ENCODE peak calls at places on chromosomes 16 and 17, in five cellular contexts. Y is H54, U is Caki2, S is GM12891, W is GM13976. J is an unnamed sample.
A peak's percentile ranks its signal among the peaks of the same experiment; 100 is the strongest.

GRCh38 chr16:31695667-31696066 is 168.0 kb downstream of the AHSP start:
- DNase-seq in Y (no peak), S (no peak), U (no peak), W (peak; percentile 67), J (no peak)

GRCh38 chr17:49200423-49201083 is 9.8 kb downstream of the GNGT2 start:
- DNase-seq in S (no peak), W (no peak), U (no peak), Y (no peak), J (no peak)

GRCh38 chr16:27618611-27619380 is 68.9 kb downstream of the KATNIP start:
- DNase-seq in Y (no peak), W (no peak), S (no peak), U (no peak), J (no peak)

GRCh38 chr17:50322271-50322670 is 23.7 kb upstream of the XYLT2 start:
- DNase-seq in S (no peak), U (no peak), Y (no peak), W (no peak), J (no peak)

GRCh38 chr16:5393070-5393469 is 295.5 kb upstream of the EEF2KMT start:
- DNase-seq in Y (no peak), S (no peak), U (no peak), W (no peak), J (no peak)

GRCh38 chr17:5669191-5669590 is 84.9 kb upstream of the NLRP1 start:
- DNase-seq in U (no peak), W (no peak), S (no peak), Y (no peak), J (no peak)

GRCh38 chr16:48409839-48410610 is 24.8 kb upstream of the SIAH1 start:
- DNase-seq in Y (peak; percentile 61), S (no peak), W (no peak), U (peak; percentile 75), J (peak; percentile 88)

GRCh38 chr17:74307984-74308773 is 17.8 kb upstream of the KIF19 start:
- DNase-seq in S (no peak), Y (no peak), W (no peak), U (no peak), J (no peak)

GRCh38 chr16:80947708-80948615 is 58.7 kb downstream of the CMC2 start:
- DNase-seq in U (no peak), S (no peak), Y (no peak), W (no peak), J (no peak)

GRCh38 chr17:37103191-37103590 is 154.4 kb downstream of the AATF start:
- DNase-seq in W (no peak), U (no peak), S (no peak), Y (no peak), J (no peak)

GRCh38 chr17:2926019-2926650 is 129.9 kb downstream of the RAP1GAP2 start:
- DNase-seq in S (no peak), Y (peak; percentile 67), W (no peak), U (no peak), J (no peak)

GRCh38 chr17:50045154-50045553 is 10.8 kb upstream of the ITGA3 start:
- DNase-seq in Y (no peak), U (peak; percentile 68), W (no peak), S (no peak), J (peak; percentile 68)